ENCODE peak calls at places on chromosomes 3 and 15, in ten cellular contexts. One of them, this sample, is unnamed.

GRCh38 chr3:127714866-127715265 is 42.1 kb downstream of the ABTB1 start:
- DNase-seq in breast epithelium: no peak
- DNase-seq in mesendoderm: no peak
- DNase-seq in right cardiac atrium: peak; percentile 1
- DNase-seq in tibial nerve: no peak
- DNase-seq in CD8-positive, alpha-beta memory T cell: no peak
- DNase-seq in right atrium auricular region: no peak
- DNase-seq in transverse colon: no peak
- DNase-seq in body of pancreas: no peak
- DNase-seq in adrenal gland: peak; percentile 6
- DNase-seq in this sample: no peak

GRCh38 chr3:8538904-8539303 is 37.3 kb downstream of the LMCD1 start:
- DNase-seq in breast epithelium: no peak
- DNase-seq in mesendoderm: no peak
- DNase-seq in right cardiac atrium: no peak
- DNase-seq in tibial nerve: no peak
- DNase-seq in CD8-positive, alpha-beta memory T cell: no peak
- DNase-seq in right atrium auricular region: no peak
- DNase-seq in transverse colon: no peak
- DNase-seq in body of pancreas: no peak
- DNase-seq in adrenal gland: no peak
- DNase-seq in this sample: no peak

GRCh38 chr3:98695816-98696215 is 67.3 kb upstream of the ST3GAL6 start:
- DNase-seq in breast epithelium: no peak
- DNase-seq in mesendoderm: no peak
- DNase-seq in right cardiac atrium: no peak
- DNase-seq in tibial nerve: no peak
- DNase-seq in CD8-positive, alpha-beta memory T cell: no peak
- DNase-seq in right atrium auricular region: no peak
- DNase-seq in transverse colon: no peak
- DNase-seq in body of pancreas: no peak
- DNase-seq in adrenal gland: no peak
- DNase-seq in this sample: no peak

GRCh38 chr3:126679318-126679751 is 24.4 kb upstream of the TXNRD3 start:
- DNase-seq in breast epithelium: peak; percentile 69
- DNase-seq in mesendoderm: peak; percentile 84
- DNase-seq in right cardiac atrium: peak; percentile 78
- DNase-seq in tibial nerve: peak; percentile 94
- DNase-seq in CD8-positive, alpha-beta memory T cell: peak; percentile 81
- DNase-seq in right atrium auricular region: peak; percentile 89
- DNase-seq in transverse colon: peak; percentile 83
- DNase-seq in body of pancreas: peak; percentile 83
- DNase-seq in adrenal gland: peak; percentile 85
- DNase-seq in this sample: peak; percentile 46

GRCh38 chr3:8011902-8012301 is 489.7 kb upstream of the LMCD1 start:
- DNase-seq in breast epithelium: no peak
- DNase-seq in mesendoderm: no peak
- DNase-seq in right cardiac atrium: no peak
- DNase-seq in tibial nerve: no peak
- DNase-seq in CD8-positive, alpha-beta memory T cell: no peak
- DNase-seq in right atrium auricular region: no peak
- DNase-seq in transverse colon: no peak
- DNase-seq in body of pancreas: no peak
- DNase-seq in adrenal gland: no peak
- DNase-seq in this sample: no peak

GRCh38 chr15:52498700-52499099 is 30.0 kb downstream of the MYO5A start:
- DNase-seq in breast epithelium: no peak
- DNase-seq in mesendoderm: no peak
- DNase-seq in right cardiac atrium: no peak
- DNase-seq in tibial nerve: no peak
- DNase-seq in CD8-positive, alpha-beta memory T cell: no peak
- DNase-seq in right atrium auricular region: no peak
- DNase-seq in transverse colon: no peak
- DNase-seq in body of pancreas: no peak
- DNase-seq in adrenal gland: no peak
- DNase-seq in this sample: no peak

GRCh38 chr3:71614426-71614825 is 30.9 kb upstream of the FOXP1 start:
- DNase-seq in breast epithelium: no peak
- DNase-seq in mesendoderm: no peak
- DNase-seq in right cardiac atrium: no peak
- DNase-seq in tibial nerve: no peak
- DNase-seq in CD8-positive, alpha-beta memory T cell: no peak
- DNase-seq in right atrium auricular region: no peak
- DNase-seq in transverse colon: no peak
- DNase-seq in body of pancreas: peak; percentile 21
- DNase-seq in adrenal gland: no peak
- DNase-seq in this sample: no peak

GRCh38 chr3:187327827-187328226 is 36.3 kb upstream of the MASP1 start:
- DNase-seq in breast epithelium: no peak
- DNase-seq in mesendoderm: no peak
- DNase-seq in right cardiac atrium: no peak
- DNase-seq in tibial nerve: no peak
- DNase-seq in CD8-positive, alpha-beta memory T cell: no peak
- DNase-seq in right atrium auricular region: no peak
- DNase-seq in transverse colon: no peak
- DNase-seq in body of pancreas: no peak
- DNase-seq in adrenal gland: no peak
- DNase-seq in this sample: no peak

GRCh38 chr3:173465112-173465511 is 67.6 kb downstream of the NLGN1 start:
- DNase-seq in breast epithelium: no peak
- DNase-seq in mesendoderm: peak; percentile 86
- DNase-seq in right cardiac atrium: no peak
- DNase-seq in tibial nerve: no peak
- DNase-seq in CD8-positive, alpha-beta memory T cell: no peak
- DNase-seq in right atrium auricular region: no peak
- DNase-seq in transverse colon: no peak
- DNase-seq in body of pancreas: no peak
- DNase-seq in adrenal gland: no peak
- DNase-seq in this sample: no peak

DNA sequence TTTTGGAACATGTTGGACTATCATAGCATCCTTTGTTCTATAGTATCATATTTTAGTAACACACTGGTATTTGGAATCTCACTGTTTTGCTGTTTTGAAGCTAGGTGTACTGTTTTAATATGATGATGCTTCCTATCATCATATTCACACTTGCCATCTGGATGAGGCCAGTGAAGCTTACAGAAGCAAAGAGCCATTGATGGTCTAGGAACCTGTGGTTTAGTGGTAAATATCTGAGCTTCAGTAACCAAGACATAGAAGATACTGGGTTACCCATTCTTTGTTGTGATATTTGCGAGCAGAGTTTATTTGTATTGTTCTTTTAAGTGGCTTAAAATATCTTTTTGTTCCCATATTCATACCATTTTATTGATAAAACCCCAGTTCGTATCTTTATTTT is 304.1 kb downstream of the SATB1 start:
- DNase-seq in breast epithelium: no peak
- DNase-seq in mesendoderm: no peak
- DNase-seq in right cardiac atrium: no peak
- DNase-seq in tibial nerve: no peak
- DNase-seq in CD8-positive, alpha-beta memory T cell: no peak
- DNase-seq in right atrium auricular region: no peak
- DNase-seq in transverse colon: no peak
- DNase-seq in body of pancreas: no peak
- DNase-seq in adrenal gland: no peak
- DNase-seq in this sample: no peak
- H3K4me1 ChIP-seq in breast epithelium: no peaks in the 10 kb centered on the region
- H3K4me1 ChIP-seq in mesendoderm: no peaks in the 10 kb centered on the region
- H3K4me1 ChIP-seq in right cardiac atrium: no peaks in the 10 kb centered on the region
- H3K4me1 ChIP-seq in tibial nerve: no peaks in the 10 kb centered on the region
- H3K4me1 ChIP-seq in CD8-positive, alpha-beta memory T cell: no peaks in the 10 kb centered on the region
- H3K4me1 ChIP-seq in right atrium auricular region: no peaks in the 10 kb centered on the region
- H3K4me1 ChIP-seq in transverse colon: no peaks in the 10 kb centered on the region
- H3K4me1 ChIP-seq in body of pancreas: no peaks in the 10 kb centered on the region
- H3K4me1 ChIP-seq in adrenal gland: no peaks in the 10 kb centered on the region
- H3K4me1 ChIP-seq in this sample: no peaks in the 10 kb centered on the region

GRCh38 chr3:119812491-119813058 is 30.7 kb downstream of the NR1I2 start:
- DNase-seq in breast epithelium: no peak
- DNase-seq in mesendoderm: peak; percentile 30
- DNase-seq in right cardiac atrium: no peak
- DNase-seq in tibial nerve: no peak
- DNase-seq in CD8-positive, alpha-beta memory T cell: no peak
- DNase-seq in right atrium auricular region: no peak
- DNase-seq in transverse colon: no peak
- DNase-seq in body of pancreas: no peak
- DNase-seq in adrenal gland: no peak
- DNase-seq in this sample: no peak

GRCh38 chr3:119808843-119809242 is 26.9 kb downstream of the NR1I2 start:
- DNase-seq in breast epithelium: no peak
- DNase-seq in mesendoderm: no peak
- DNase-seq in right cardiac atrium: no peak
- DNase-seq in tibial nerve: no peak
- DNase-seq in CD8-positive, alpha-beta memory T cell: no peak
- DNase-seq in right atrium auricular region: no peak
- DNase-seq in transverse colon: no peak
- DNase-seq in body of pancreas: no peak
- DNase-seq in adrenal gland: no peak
- DNase-seq in this sample: no peak

GRCh38 chr3:119810018-119810435 is 28.1 kb downstream of the NR1I2 start:
- DNase-seq in breast epithelium: peak; percentile 19
- DNase-seq in mesendoderm: no peak
- DNase-seq in right cardiac atrium: peak; percentile 27
- DNase-seq in tibial nerve: no peak
- DNase-seq in CD8-positive, alpha-beta memory T cell: peak; percentile 68
- DNase-seq in right atrium auricular region: no peak
- DNase-seq in transverse colon: peak; percentile 15
- DNase-seq in body of pancreas: peak; percentile 35
- DNase-seq in adrenal gland: peak; percentile 42
- DNase-seq in this sample: peak; percentile 8

GRCh38 chr3:119808244-119808643 is 26.3 kb downstream of the NR1I2 start:
- DNase-seq in breast epithelium: no peak
- DNase-seq in mesendoderm: no peak
- DNase-seq in right cardiac atrium: no peak
- DNase-seq in tibial nerve: no peak
- DNase-seq in CD8-positive, alpha-beta memory T cell: no peak
- DNase-seq in right atrium auricular region: no peak
- DNase-seq in transverse colon: no peak
- DNase-seq in body of pancreas: no peak
- DNase-seq in adrenal gland: no peak
- DNase-seq in this sample: no peak

DNA sequence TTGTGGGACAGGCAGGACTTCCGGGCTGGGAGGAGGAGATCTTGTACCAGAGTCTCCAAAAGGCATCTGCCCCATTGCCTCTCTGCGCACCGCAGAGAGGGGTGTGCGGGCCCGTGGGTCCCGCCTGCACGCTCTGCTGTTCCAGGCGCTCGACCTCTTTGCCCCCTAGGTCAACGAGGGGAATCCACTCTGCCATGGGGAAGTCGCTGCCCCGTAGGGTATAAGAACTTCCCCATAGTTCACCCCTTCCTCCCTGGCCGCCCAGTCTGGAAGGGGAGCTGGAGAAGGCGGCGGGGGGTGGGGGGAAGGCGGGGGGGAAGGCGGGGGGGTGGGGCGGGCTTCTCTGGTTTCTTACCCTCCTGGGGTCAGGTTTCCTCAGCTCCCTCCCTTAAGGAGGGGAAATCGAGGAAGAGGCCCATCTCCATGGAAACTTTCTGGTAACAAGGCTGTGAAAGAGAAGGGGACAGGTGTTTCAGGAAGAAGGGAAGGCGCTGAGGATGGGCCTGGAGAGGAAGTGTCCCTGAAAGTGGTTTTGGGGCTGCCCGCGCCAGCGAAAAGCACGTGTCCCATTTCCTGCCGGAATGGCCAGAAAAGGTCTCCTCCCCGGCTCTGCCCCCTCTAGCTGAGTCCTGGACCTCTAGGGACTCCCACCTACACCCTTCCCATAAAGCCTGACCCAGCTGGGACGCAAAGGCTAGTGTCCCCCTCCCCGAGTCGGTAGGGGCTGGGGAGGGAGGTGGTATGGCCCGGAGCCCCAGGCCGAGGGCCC is 27.5 kb downstream of the NR1I2 start:
- DNase-seq in breast epithelium: no peak
- DNase-seq in mesendoderm: no peak
- DNase-seq in right cardiac atrium: no peak
- DNase-seq in tibial nerve: no peak
- DNase-seq in CD8-positive, alpha-beta memory T cell: no peak
- DNase-seq in right atrium auricular region: no peak
- DNase-seq in transverse colon: no peak
- DNase-seq in body of pancreas: no peak
- DNase-seq in adrenal gland: no peak
- DNase-seq in this sample: no peak
- H3K4me3 ChIP-seq in breast epithelium: peak overlapping the region; percentile 67
- H3K4me3 ChIP-seq in mesendoderm: no peak overlapping the region
- H3K4me3 ChIP-seq in right cardiac atrium: peak overlapping the region; percentile 23
- H3K4me3 ChIP-seq in tibial nerve: peak overlapping the region; percentile 4
- H3K4me3 ChIP-seq in CD8-positive, alpha-beta memory T cell: peak overlapping the region; percentile 70
- H3K4me3 ChIP-seq in right atrium auricular region: peak overlapping the region; percentile 33
- H3K4me3 ChIP-seq in transverse colon: peak overlapping the region; percentile 52
- H3K4me3 ChIP-seq in body of pancreas: peak overlapping the region; percentile 25
- H3K4me3 ChIP-seq in adrenal gland: no peak overlapping the region
- H3K4me3 ChIP-seq in this sample: peak overlapping the region; percentile 82

DNA sequence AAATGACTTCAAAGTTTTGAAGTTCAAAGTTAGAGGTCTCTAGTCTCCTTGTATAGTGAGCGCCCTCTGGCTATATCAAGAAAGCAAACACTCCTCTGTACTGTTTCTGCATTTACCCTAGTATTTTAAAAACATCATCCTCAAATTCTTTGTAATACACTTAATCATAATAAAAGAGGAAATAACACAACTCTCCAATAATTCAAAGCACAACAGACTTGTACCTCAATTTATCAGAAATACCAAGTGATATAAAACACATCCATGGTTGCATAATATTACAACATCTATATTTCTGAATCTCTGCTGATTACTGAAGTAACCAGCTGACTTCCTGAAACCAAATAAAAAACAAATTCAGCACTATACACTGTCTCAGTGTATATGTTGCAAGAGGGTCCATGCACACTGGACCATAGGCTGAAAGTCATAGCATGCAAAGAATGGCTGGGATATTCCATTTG is 12.5 kb downstream of the PLOD2 start:
- DNase-seq in breast epithelium: no peak
- DNase-seq in mesendoderm: no peak
- DNase-seq in right cardiac atrium: no peak
- DNase-seq in tibial nerve: no peak
- DNase-seq in CD8-positive, alpha-beta memory T cell: no peak
- DNase-seq in right atrium auricular region: no peak
- DNase-seq in transverse colon: no peak
- DNase-seq in body of pancreas: no peak
- DNase-seq in adrenal gland: no peak
- DNase-seq in this sample: no peak
- H3K4me1 ChIP-seq in breast epithelium: no peaks in the 10 kb centered on the region
- H3K4me1 ChIP-seq in mesendoderm: no peaks in the 10 kb centered on the region
- H3K4me1 ChIP-seq in right cardiac atrium: peaks cover 8% of the 10 kb centered on the region
- H3K4me1 ChIP-seq in tibial nerve: no peaks in the 10 kb centered on the region
- H3K4me1 ChIP-seq in CD8-positive, alpha-beta memory T cell: no peaks in the 10 kb centered on the region
- H3K4me1 ChIP-seq in right atrium auricular region: peaks cover 50% of the 10 kb centered on the region
- H3K4me1 ChIP-seq in transverse colon: peaks cover 7% of the 10 kb centered on the region
- H3K4me1 ChIP-seq in body of pancreas: peaks cover 29% of the 10 kb centered on the region
- H3K4me1 ChIP-seq in adrenal gland: peaks cover 5% of the 10 kb centered on the region
- H3K4me1 ChIP-seq in this sample: no peaks in the 10 kb centered on the region

DNA sequence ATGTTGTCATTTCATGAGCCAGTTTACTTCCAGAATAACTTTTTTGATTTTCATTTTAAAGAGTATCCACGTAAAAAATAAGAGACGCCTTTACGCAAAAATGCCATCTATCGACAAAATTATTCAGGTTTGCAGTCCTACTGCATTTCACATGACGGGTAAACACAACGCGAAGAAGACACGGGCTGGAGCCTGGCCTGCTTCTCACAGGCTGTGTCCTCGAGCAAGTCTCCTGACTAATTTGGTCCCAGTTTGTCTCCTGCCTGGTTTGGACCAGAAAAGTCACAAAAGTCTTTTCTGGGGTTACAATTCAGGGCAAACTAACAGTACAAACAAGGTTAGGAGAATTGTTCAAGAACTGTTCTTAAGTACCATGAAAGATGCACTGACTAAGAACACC is 51.7 kb downstream of the CHSY1 start:
- DNase-seq in breast epithelium: no peak
- DNase-seq in mesendoderm: no peak
- DNase-seq in right cardiac atrium: no peak
- DNase-seq in tibial nerve: no peak
- DNase-seq in CD8-positive, alpha-beta memory T cell: no peak
- DNase-seq in right atrium auricular region: no peak
- DNase-seq in transverse colon: no peak
- DNase-seq in body of pancreas: no peak
- DNase-seq in adrenal gland: peak; percentile 57
- DNase-seq in this sample: no peak
- H3K4me3 ChIP-seq in breast epithelium: no peak overlapping the region
- H3K4me3 ChIP-seq in mesendoderm: no peak overlapping the region
- H3K4me3 ChIP-seq in right cardiac atrium: no peak overlapping the region
- H3K4me3 ChIP-seq in tibial nerve: no peak overlapping the region
- H3K4me3 ChIP-seq in CD8-positive, alpha-beta memory T cell: no peak overlapping the region
- H3K4me3 ChIP-seq in right atrium auricular region: no peak overlapping the region
- H3K4me3 ChIP-seq in transverse colon: no peak overlapping the region
- H3K4me3 ChIP-seq in body of pancreas: no peak overlapping the region
- H3K4me3 ChIP-seq in adrenal gland: no peak overlapping the region
- H3K4me3 ChIP-seq in this sample: no peak overlapping the region

This sample was measured in effector memory CD4-positive, alpha-beta T cell.